ENCODE peak calls at places on chromosomes 7 and 10, in six cellular contexts. One of them, this sample, is unnamed.

GRCh38 chr7:31102151-31102972 is 50.3 kb downstream of the ADCYAP1R1 start:
- DNase-seq in spleen: peak
- DNase-seq in heart left ventricle: no peak
- DNase-seq in cardiac muscle cell: no peak
- DNase-seq in HFF-Myc: no peak
- DNase-seq in GM23338: no peak
- DNase-seq in this sample: no peak

GRCh38 chr7:99098824-99099498 is 44.9 kb downstream of the SMURF1 start:
- DNase-seq in HFF-Myc: peak
- DNase-seq in GM23338: peak
- DNase-seq in spleen: no peak
- DNase-seq in heart left ventricle: no peak
- DNase-seq in cardiac muscle cell: peak
- DNase-seq in this sample: peak

GRCh38 chr7:28503396-28503795 is 91.1 kb downstream of the CREB5 start:
- DNase-seq in HFF-Myc: no peak
- DNase-seq in spleen: no peak
- DNase-seq in heart left ventricle: no peak
- DNase-seq in GM23338: no peak
- DNase-seq in cardiac muscle cell: no peak
- DNase-seq in this sample: no peak

GRCh38 chr10:32211046-32211363 is 136.0 kb downstream of the EPC1 start:
- DNase-seq in cardiac muscle cell: no peak
- DNase-seq in heart left ventricle: no peak
- DNase-seq in GM23338: no peak
- DNase-seq in HFF-Myc: no peak
- DNase-seq in spleen: no peak
- DNase-seq in this sample: no peak

GRCh38 chr7:101589052-101589451 is 40.0 kb downstream of the MYL10 start:
- DNase-seq in HFF-Myc: no peak
- DNase-seq in GM23338: no peak
- DNase-seq in cardiac muscle cell: no peak
- DNase-seq in spleen: no peak
- DNase-seq in heart left ventricle: no peak
- DNase-seq in this sample: no peak

GRCh38 chr7:111098011-111098925 is 7.3 kb downstream of the LRRN3 start:
- DNase-seq in spleen: no peak
- DNase-seq in HFF-Myc: no peak
- DNase-seq in heart left ventricle: no peak
- DNase-seq in cardiac muscle cell: peak
- DNase-seq in GM23338: peak
- DNase-seq in this sample: no peak

GRCh38 chr10:4512557-4513286 is 313.3 kb upstream of the AKR1E2 start:
- DNase-seq in cardiac muscle cell: peak
- DNase-seq in HFF-Myc: peak
- DNase-seq in spleen: no peak
- DNase-seq in heart left ventricle: peak
- DNase-seq in GM23338: peak
- DNase-seq in this sample: no peak

GRCh38 chr7:34825221-34825620 is 167.2 kb downstream of the NPSR1 start:
- DNase-seq in HFF-Myc: no peak
- DNase-seq in GM23338: no peak
- DNase-seq in heart left ventricle: no peak
- DNase-seq in cardiac muscle cell: no peak
- DNase-seq in spleen: no peak
- DNase-seq in this sample: no peak

GRCh38 chr7:50793947-50794570 is 11.4 kb upstream of the GRB10 start:
- DNase-seq in cardiac muscle cell: no peak
- DNase-seq in spleen: no peak
- DNase-seq in HFF-Myc: no peak
- DNase-seq in GM23338: no peak
- DNase-seq in heart left ventricle: no peak
- DNase-seq in this sample: no peak

GRCh38 chr7:144834516-144835165 is 1.2 kb downstream of the TPK1 start:
- DNase-seq in cardiac muscle cell: peak
- DNase-seq in heart left ventricle: no peak
- DNase-seq in spleen: no peak
- DNase-seq in HFF-Myc: no peak
- DNase-seq in GM23338: peak
- DNase-seq in this sample: no peak

GRCh38 chr10:128160335-128160734 is 34.1 kb upstream of the MKI67 start:
- DNase-seq in heart left ventricle: no peak
- DNase-seq in spleen: no peak
- DNase-seq in cardiac muscle cell: no peak
- DNase-seq in HFF-Myc: no peak
- DNase-seq in GM23338: no peak
- DNase-seq in this sample: no peak

GRCh38 chr10:101438881-101439391 is 85.0 kb downstream of the BTRC start:
- DNase-seq in HFF-Myc: no peak
- DNase-seq in heart left ventricle: no peak
- DNase-seq in GM23338: no peak
- DNase-seq in cardiac muscle cell: no peak
- DNase-seq in spleen: no peak
- DNase-seq in this sample: no peak

GRCh38 chr10:17479822-17480221 is 25.4 kb upstream of the ST8SIA6 start:
- DNase-seq in spleen: no peak
- DNase-seq in heart left ventricle: no peak
- DNase-seq in HFF-Myc: no peak
- DNase-seq in cardiac muscle cell: no peak
- DNase-seq in GM23338: no peak
- DNase-seq in this sample: no peak

GRCh38 chr10:23326541-23327307 is 17.9 kb downstream of the C10orf67 start:
- DNase-seq in GM23338: no peak
- DNase-seq in spleen: no peak
- DNase-seq in heart left ventricle: no peak
- DNase-seq in HFF-Myc: no peak
- DNase-seq in cardiac muscle cell: no peak
- DNase-seq in this sample: no peak

GRCh38 chr10:62852961-62853702 is 37.0 kb upstream of the EGR2 start:
- DNase-seq in heart left ventricle: no peak
- DNase-seq in spleen: no peak
- DNase-seq in HFF-Myc: no peak
- DNase-seq in cardiac muscle cell: no peak
- DNase-seq in GM23338: no peak
- DNase-seq in this sample: no peak
- H3K4me3 ChIP-seq in heart left ventricle: no peak
- H3K4me3 ChIP-seq in spleen: no peak
- H3K4me3 ChIP-seq in HFF-Myc: no peak
- H3K4me3 ChIP-seq in cardiac muscle cell: no peak
- H3K4me3 ChIP-seq in GM23338: no peak
- H3K4me3 ChIP-seq in this sample: no peak

GRCh38 chr7:54544356-54545240 is 2.4 kb downstream of the VSTM2A start:
- DNase-seq in GM23338: peak
- DNase-seq in HFF-Myc: no peak
- DNase-seq in heart left ventricle: no peak
- DNase-seq in spleen: peak
- DNase-seq in cardiac muscle cell: no peak
- DNase-seq in this sample: no peak

GRCh38 chr7:54545241-54545563 is 3.0 kb downstream of the VSTM2A start:
- DNase-seq in HFF-Myc: no peak
- DNase-seq in cardiac muscle cell: no peak
- DNase-seq in spleen: no peak
- DNase-seq in GM23338: no peak
- DNase-seq in heart left ventricle: no peak
- DNase-seq in this sample: no peak

GRCh38 chr7:54542920-54543539 is 855 bp downstream of the VSTM2A start:
- DNase-seq in spleen: no peak
- DNase-seq in GM23338: peak
- DNase-seq in heart left ventricle: no peak
- DNase-seq in HFF-Myc: peak
- DNase-seq in cardiac muscle cell: peak
- DNase-seq in this sample: peak

GRCh38 chr7:54546986-54547314 is 4.8 kb downstream of the VSTM2A start:
- DNase-seq in heart left ventricle: no peak
- DNase-seq in HFF-Myc: no peak
- DNase-seq in spleen: no peak
- DNase-seq in GM23338: no peak
- DNase-seq in cardiac muscle cell: no peak
- DNase-seq in this sample: no peak

DNA sequence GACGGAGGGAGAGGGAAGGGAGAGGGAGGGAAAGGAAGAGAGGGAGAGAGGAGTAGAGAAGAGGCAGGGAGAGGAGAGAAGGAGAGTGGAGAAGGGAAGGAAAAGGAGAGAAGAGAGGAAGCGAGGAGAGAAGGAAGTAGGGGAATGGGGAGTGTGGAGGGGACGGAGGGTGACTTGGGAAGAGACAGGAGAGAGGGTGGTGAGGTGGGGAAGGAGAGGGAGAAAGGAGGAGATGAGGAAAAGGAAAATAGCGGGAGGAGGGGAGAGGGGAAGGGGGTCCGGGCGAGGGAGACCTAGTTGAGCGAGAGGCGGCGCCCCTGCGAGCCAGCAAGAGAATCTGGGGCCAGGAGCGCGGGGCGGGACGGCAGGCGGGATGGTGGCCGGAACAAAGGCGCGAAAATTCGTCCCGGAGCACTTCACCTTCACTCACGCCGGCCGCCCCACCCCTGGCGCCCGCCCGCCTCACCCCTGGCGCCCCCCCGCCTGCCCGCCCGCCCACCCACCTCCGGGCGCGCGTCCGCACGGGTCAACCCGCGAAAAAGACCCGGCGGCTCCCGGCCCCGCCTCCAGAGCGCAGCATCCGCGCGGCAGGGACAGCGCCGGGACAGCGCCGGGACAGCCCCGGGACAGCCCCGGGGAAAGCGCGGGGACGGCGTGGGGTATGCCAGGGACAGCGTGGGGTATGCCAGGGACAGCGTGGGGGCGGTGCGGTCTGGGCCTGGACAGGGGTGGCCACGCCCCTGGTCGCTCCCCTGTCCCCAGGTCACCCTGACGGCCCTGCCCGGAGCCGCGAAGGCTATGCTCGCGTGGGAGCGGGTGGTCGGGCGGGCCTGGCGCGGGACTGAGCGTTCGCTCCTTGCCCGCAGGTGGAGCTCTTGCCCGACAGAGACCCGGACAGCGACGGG is 4.2 kb downstream of the VSTM2A start:
- DNase-seq in cardiac muscle cell: no peak
- DNase-seq in HFF-Myc: no peak
- DNase-seq in spleen: peak
- DNase-seq in GM23338: peak
- DNase-seq in heart left ventricle: no peak
- DNase-seq in this sample: no peak
- H3K4me3 ChIP-seq in cardiac muscle cell: peak
- H3K4me3 ChIP-seq in HFF-Myc: no peak
- H3K4me3 ChIP-seq in spleen: no peak
- H3K4me3 ChIP-seq in GM23338: peak
- H3K4me3 ChIP-seq in heart left ventricle: peak
- H3K4me3 ChIP-seq in this sample: peak

DNA sequence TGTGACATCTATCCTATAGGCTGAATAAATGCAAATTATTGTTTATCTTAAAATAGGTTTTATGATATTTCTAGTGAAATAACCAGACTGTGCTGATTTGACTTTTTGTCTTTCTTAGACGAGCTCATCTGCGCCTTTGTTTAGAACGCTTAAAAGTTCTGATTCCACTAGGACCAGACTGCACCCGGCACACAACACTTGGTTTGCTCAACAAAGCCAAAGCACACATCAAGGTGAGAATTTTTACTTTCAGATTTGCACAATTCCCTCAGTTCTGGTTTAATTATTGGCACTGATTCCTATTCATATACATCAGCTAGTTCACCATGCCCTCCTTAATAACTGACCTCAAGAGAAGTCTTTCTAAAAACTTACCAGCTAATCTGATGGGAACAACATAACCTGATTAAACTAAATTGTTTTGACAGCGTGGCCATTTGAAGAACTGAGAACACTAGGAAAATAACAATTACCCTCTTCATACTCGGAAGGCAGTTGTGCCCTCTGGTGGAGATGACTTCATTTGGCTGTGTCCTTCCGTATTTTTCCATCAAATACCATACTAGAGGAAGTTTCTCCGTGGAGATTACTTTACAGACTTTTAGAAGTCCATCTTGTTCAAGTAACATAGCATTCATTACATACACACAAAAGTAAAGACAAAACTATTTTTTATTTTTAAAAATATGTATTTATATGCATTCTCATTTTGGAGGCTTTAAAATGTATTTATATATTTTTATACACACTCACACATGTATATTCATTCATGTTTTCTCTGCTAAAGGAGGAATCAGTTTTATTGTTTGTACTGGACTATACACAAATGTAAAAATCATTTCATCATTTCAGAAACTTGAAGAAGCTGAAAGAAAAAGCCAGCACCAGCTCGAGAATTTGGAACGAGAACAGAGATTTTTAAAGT is 25.4 kb downstream of the SMNDC1 start:
- DNase-seq in GM23338: peak
- DNase-seq in cardiac muscle cell: peak
- DNase-seq in HFF-Myc: peak
- DNase-seq in spleen: no peak
- DNase-seq in heart left ventricle: no peak
- DNase-seq in this sample: no peak
- H3K4me3 ChIP-seq in GM23338: no peak
- H3K4me3 ChIP-seq in cardiac muscle cell: no peak
- H3K4me3 ChIP-seq in HFF-Myc: no peak
- H3K4me3 ChIP-seq in spleen: no peak
- H3K4me3 ChIP-seq in heart left ventricle: no peak
- H3K4me3 ChIP-seq in this sample: no peak

GRCh38 chr10:123024540-123024939 is 15.7 kb downstream of the ACADSB start:
- DNase-seq in GM23338: no peak
- DNase-seq in cardiac muscle cell: no peak
- DNase-seq in spleen: no peak
- DNase-seq in heart left ventricle: no peak
- DNase-seq in HFF-Myc: no peak
- DNase-seq in this sample: no peak
- H3K4me3 ChIP-seq in GM23338: no peak
- H3K4me3 ChIP-seq in cardiac muscle cell: no peak
- H3K4me3 ChIP-seq in spleen: no peak
- H3K4me3 ChIP-seq in heart left ventricle: no peak
- H3K4me3 ChIP-seq in HFF-Myc: no peak
- H3K4me3 ChIP-seq in this sample: no peak